ENCODE peak calls at places on chromosomes 7 and 10, in seven cellular contexts. Z is body of pancreas, J is foreskin keratinocyte, G is kidney, H is cardiac muscle cell, K is DND-41, Q is ascending aorta. S is an unnamed sample.

GRCh38 chr7:104065491-104065890 is 76.0 kb upstream of the RELN start:
- DNase-seq in Q (no peak), G (no peak), J (no peak), K (no peak), H (no peak), Z (no peak), S (no peak)

GRCh38 chr10:95408931-95409873 is 118.4 kb upstream of the PDLIM1 start:
- DNase-seq in J (no peak), Q (peak; percentile 87), K (no peak), Z (no peak), H (no peak), G (peak; percentile 75), S (no peak)

GRCh38 chr10:31133628-31134302 is 102.1 kb upstream of the ZNF438 start:
- DNase-seq in H (peak; percentile 91), Q (peak; percentile 89), J (peak; percentile 29), G (peak; percentile 96), Z (peak; percentile 82), K (peak; percentile 92), S (peak; percentile 24)

GRCh38 chr7:832292-832967 is at the start of gene SUN1:
- DNase-seq in J (peak; percentile 97), K (no peak), Q (no peak), Z (peak; percentile 39), H (peak; percentile 72), G (peak; percentile 69), S (no peak)

GRCh38 chr10:130575756-130576285 is 439.6 kb downstream of the GLRX3 start:
- DNase-seq in Q (no peak), H (no peak), G (peak; percentile 15), K (no peak), Z (no peak), J (no peak), S (no peak)

GRCh38 chr7:106344861-106345260 is 60.1 kb upstream of the NAMPT start:
- DNase-seq in G (no peak), Q (no peak), Z (no peak), H (peak; percentile 57), J (no peak), K (no peak), S (no peak)

GRCh38 chr10:4826788-4827324 is 849 bp downstream of the AKR1E2 start:
- DNase-seq in J (no peak), Z (no peak), G (no peak), Q (no peak), H (no peak), K (no peak), S (no peak)

GRCh38 chr7:44104880-44105771 is 981 bp downstream of the AEBP1 start:
- DNase-seq in J (peak; percentile 53), H (peak; percentile 60), Z (no peak), K (no peak), Q (peak; percentile 87), G (peak; percentile 81), S (no peak)

GRCh38 chr10:50343702-50344331 is 92.5 kb upstream of the ASAH2 start:
- DNase-seq in Q (no peak), J (no peak), Z (no peak), G (no peak), H (no peak), K (no peak), S (no peak)

GRCh38 chr7:38382627-38383026 is 109.2 kb upstream of the TARP start:
- DNase-seq in H (peak; percentile 66), Z (no peak), K (no peak), Q (no peak), J (no peak), G (no peak), S (no peak)

GRCh38 chr10:97318772-97319651 is at the start of gene FRAT1:
- DNase-seq in G (peak; percentile 96), K (peak; percentile 89), Z (peak; percentile 93), J (peak; percentile 86), H (peak; percentile 94), Q (peak; percentile 93), S (peak; percentile 90)

GRCh38 chr7:16644624-16644986 is 949 bp downstream of the ANKMY2 start:
- DNase-seq in Q (peak; percentile 79), H (peak; percentile 47), J (peak; percentile 34), K (peak; percentile 76), Z (peak; percentile 50), G (peak; percentile 89), S (peak; percentile 55)

GRCh38 chr10:127090135-127090534 is 106.3 kb downstream of the INSYN2A start:
- DNase-seq in Q (peak; percentile 24), Z (peak; percentile 53), J (no peak), K (no peak), G (no peak), H (no peak), S (no peak)

GRCh38 chr10:97740613-97741012 is 3.7 kb downstream of the ZFYVE27 start:
- DNase-seq in K (no peak), H (no peak), Q (no peak), J (no peak), Z (no peak), G (no peak), S (no peak)

GRCh38 chr10:124279298-124279697 is 139.4 kb downstream of the OAT start:
- DNase-seq in G (no peak), Q (no peak), J (no peak), K (no peak), H (no peak), Z (no peak), S (peak; percentile 27)

GRCh38 chr7:1052031-1052818 is 7.9 kb downstream of the GPR146 start:
- DNase-seq in K (no peak), G (peak; percentile 83), Z (no peak), J (no peak), Q (no peak), H (no peak), S (no peak)

GRCh38 chr10:43043773-43044394 is 33.0 kb upstream of the RET start:
- DNase-seq in Q (peak; percentile 48), Z (peak; percentile 5), J (no peak), G (peak; percentile 51), K (no peak), H (no peak), S (no peak)

DNA sequence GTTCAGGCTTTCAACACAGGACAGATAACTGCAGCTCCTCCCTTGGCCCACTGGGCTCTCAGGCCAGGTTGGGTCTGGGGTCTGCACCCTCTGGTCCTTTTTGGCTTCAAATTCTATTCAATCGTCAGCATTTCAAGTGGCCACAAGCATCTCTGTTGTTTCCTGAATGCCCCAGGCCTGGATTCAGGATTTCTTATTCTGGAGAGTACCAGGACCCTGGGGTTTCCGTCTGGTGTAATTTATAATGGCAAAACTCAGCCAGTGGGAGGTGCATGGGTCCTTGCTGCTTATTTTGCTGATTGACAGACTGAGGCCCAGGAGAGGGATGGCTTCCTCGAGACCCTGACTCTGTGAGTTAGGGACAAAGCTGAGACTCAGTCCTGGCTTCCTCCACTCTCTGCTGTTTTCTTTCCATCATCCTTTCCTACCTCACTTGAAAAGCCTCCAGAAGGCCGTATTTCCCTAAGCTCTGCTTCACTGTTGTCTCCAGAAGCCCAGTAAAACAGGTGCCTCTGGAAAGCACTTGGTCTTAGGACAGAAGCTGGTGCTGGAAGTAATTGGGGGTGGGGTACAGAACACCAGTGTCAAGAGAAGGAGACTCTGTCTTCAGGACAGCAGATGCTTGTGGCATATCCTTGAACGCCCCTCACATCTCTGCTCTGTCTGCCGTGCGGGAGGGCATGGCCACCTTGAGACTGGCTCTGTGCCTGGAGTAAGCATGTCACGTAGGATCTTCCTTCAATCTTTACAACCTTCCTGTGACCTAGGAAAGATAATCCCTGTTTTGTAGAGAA is 39.5 kb upstream of the SH2D4B start:
- DNase-seq in J (peak; percentile 58), Z (no peak), H (no peak), Q (peak; percentile 53), K (no peak), G (no peak), S (no peak)
- H3K4me1 ChIP-seq in J (peaks cover 75% of the 10 kb centered on the region), Z (peaks cover 80% of the 10 kb centered on the region), H (peaks cover 6% of the 10 kb centered on the region), Q (peaks cover 49% of the 10 kb centered on the region), K (peaks cover 17% of the 10 kb centered on the region), G (peaks cover 54% of the 10 kb centered on the region), S (peaks cover 15% of the 10 kb centered on the region)

DNA sequence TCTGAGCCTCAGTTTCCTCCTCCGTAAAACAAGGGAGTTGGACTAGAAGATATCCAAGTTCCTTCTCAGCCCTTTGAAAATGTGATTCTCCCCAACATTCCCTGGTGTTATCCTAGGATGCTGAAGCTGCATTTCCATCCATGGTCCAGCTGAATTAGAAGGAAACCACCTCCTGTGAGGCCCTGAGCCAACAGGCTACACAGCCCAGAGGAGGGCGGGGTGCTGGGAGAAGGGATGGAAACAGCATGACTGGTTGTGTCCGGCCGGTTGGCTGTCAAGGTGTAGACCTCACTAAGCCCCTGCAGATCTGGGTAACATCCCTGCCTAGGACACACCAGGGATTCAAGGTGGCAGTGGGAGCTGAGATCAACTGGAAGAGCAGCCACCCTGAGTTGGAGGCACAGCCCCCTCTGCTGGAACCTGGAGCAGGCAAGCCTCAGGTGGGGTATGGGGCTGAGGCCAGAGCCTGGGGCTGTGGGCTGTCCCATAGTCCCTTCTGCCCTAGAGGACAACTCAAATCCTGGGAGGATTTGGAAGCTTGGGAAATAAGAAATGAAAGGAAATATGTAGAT is 72.0 kb downstream of the PAX2 start:
- DNase-seq in Z (no peak), G (no peak), H (no peak), K (no peak), Q (peak; percentile 58), J (no peak), S (no peak)
- TF ChIP-seq CTCF in Z (no peak), G (peak; percentile 5), H (no peak), K (peak; percentile 37), Q (no peak), J (peak; percentile 24), S (peak; percentile 51)

DNA sequence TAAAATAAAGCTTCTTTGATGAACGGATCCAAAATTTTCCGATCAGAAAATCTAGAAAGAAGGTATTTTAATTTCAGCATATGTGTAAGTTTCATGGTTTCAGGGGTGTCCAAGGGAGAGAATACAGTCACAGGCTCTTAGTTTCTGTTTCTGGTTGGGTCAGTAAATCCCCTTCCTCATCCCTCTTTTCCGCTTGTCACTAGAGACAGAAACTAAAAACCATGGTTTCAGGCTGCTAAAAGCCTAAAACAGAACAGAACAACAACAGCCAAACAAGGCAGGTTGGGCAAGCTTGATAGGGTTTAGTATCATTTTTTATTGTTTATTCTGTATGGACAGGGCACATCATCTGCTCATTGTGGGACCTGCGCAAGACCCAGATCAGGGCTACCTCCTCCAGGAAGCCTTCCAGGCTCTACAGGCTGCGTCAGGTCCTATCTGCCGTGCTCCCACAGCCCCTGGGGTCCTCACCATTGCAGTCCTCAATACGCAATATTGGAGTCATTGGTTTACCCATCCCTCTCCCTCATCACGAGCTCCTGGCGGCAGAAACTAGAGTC is 70.3 kb upstream of the CUX1 start:
- DNase-seq in H (no peak), J (no peak), Z (no peak), G (no peak), K (no peak), Q (no peak), S (no peak)
- H3K27ac ChIP-seq in H (no peak overlapping the region), J (no peak overlapping the region), Z (no peak overlapping the region), G (no peak overlapping the region), K (no peak overlapping the region), Q (no peak overlapping the region), S (no peak overlapping the region)

GRCh38 chr10:77531441-77532001 is 106.1 kb downstream of the KCNMA1 start:
- DNase-seq in H (peak; percentile 56), K (no peak), Z (no peak), G (peak; percentile 86), Q (peak; percentile 89), J (peak; percentile 73), S (no peak)

GRCh38 chr10:77529050-77529576 is 108.5 kb downstream of the KCNMA1 start:
- DNase-seq in H (no peak), G (no peak), J (no peak), Q (no peak), Z (no peak), K (no peak), S (no peak)

GRCh38 chr10:77532068-77532467 is 105.5 kb downstream of the KCNMA1 start:
- DNase-seq in J (peak; percentile 78), G (no peak), K (no peak), H (peak; percentile 56), Q (no peak), Z (no peak), S (no peak)

GRCh38 chr10:77527839-77528238 is 109.8 kb downstream of the KCNMA1 start:
- DNase-seq in K (no peak), H (no peak), Q (no peak), Z (no peak), J (no peak), G (no peak), S (no peak)

GRCh38 chr10:77530011-77530410 is 107.6 kb downstream of the KCNMA1 start:
- DNase-seq in Q (no peak), K (no peak), G (no peak), Z (no peak), J (no peak), H (no peak), S (no peak)
- H3K4me1 ChIP-seq in Q (peaks cover 40% of the 10 kb centered on the region), K (no peaks in the 10 kb centered on the region), G (peaks cover 39% of the 10 kb centered on the region), Z (peaks cover 11% of the 10 kb centered on the region), J (peaks cover 21% of the 10 kb centered on the region), H (peaks cover 4% of the 10 kb centered on the region), S (no peaks in the 10 kb centered on the region)